ENCODE peak calls at places on chromosomes 3 and 15, in six cellular contexts. One of them, this sample, is unnamed.

GRCh38 chr3:58584690-58585004 is 7.5 kb upstream of the FAM107A start:
- DNase-seq in transverse colon: no peak
- DNase-seq in GM12891: no peak
- DNase-seq in endothelial cell of umbilical vein: no peak
- DNase-seq in Panc1: no peak
- DNase-seq in GM12878: no peak
- DNase-seq in this sample: no peak

GRCh38 chr3:29720660-29721059 is 439.8 kb downstream of the RBMS3 start:
- DNase-seq in transverse colon: no peak
- DNase-seq in GM12891: no peak
- DNase-seq in endothelial cell of umbilical vein: no peak
- DNase-seq in Panc1: no peak
- DNase-seq in GM12878: no peak
- DNase-seq in this sample: no peak

GRCh38 chr3:141231923-141232861 is 567 bp downstream of the PXYLP1 start:
- DNase-seq in transverse colon: peak
- DNase-seq in GM12891: no peak
- DNase-seq in endothelial cell of umbilical vein: peak
- DNase-seq in Panc1: no peak
- DNase-seq in GM12878: no peak
- DNase-seq in this sample: peak

GRCh38 chr15:66955871-66956585 is 109.4 kb upstream of the SMAD3 start:
- DNase-seq in transverse colon: no peak
- DNase-seq in GM12891: no peak
- DNase-seq in endothelial cell of umbilical vein: peak
- DNase-seq in Panc1: no peak
- DNase-seq in GM12878: no peak
- DNase-seq in this sample: no peak

GRCh38 chr3:185362850-185363661 is at the start of gene MAP3K13:
- DNase-seq in transverse colon: peak
- DNase-seq in GM12891: peak
- DNase-seq in endothelial cell of umbilical vein: peak
- DNase-seq in Panc1: no peak
- DNase-seq in GM12878: peak
- DNase-seq in this sample: peak

GRCh38 chr3:54198556-54198955 is 76.2 kb downstream of the CACNA2D3 start:
- DNase-seq in transverse colon: no peak
- DNase-seq in GM12891: no peak
- DNase-seq in endothelial cell of umbilical vein: no peak
- DNase-seq in Panc1: no peak
- DNase-seq in GM12878: no peak
- DNase-seq in this sample: no peak

GRCh38 chr3:66609660-66610547 is 109.1 kb upstream of the LRIG1 start:
- DNase-seq in transverse colon: no peak
- DNase-seq in GM12891: no peak
- DNase-seq in endothelial cell of umbilical vein: no peak
- DNase-seq in Panc1: no peak
- DNase-seq in GM12878: no peak
- DNase-seq in this sample: no peak

GRCh38 chr15:78951841-78952238 is 7.0 kb upstream of the CTSH start:
- DNase-seq in transverse colon: no peak
- DNase-seq in GM12891: no peak
- DNase-seq in endothelial cell of umbilical vein: no peak
- DNase-seq in Panc1: peak
- DNase-seq in GM12878: no peak
- DNase-seq in this sample: no peak

GRCh38 chr3:123616593-123616992 is 31.7 kb upstream of the HACD2 start:
- DNase-seq in transverse colon: no peak
- DNase-seq in GM12891: no peak
- DNase-seq in endothelial cell of umbilical vein: no peak
- DNase-seq in Panc1: no peak
- DNase-seq in GM12878: no peak
- DNase-seq in this sample: no peak

GRCh38 chr3:123609063-123609462 is 24.2 kb upstream of the HACD2 start:
- DNase-seq in transverse colon: no peak
- DNase-seq in GM12891: no peak
- DNase-seq in endothelial cell of umbilical vein: no peak
- DNase-seq in Panc1: no peak
- DNase-seq in GM12878: no peak
- DNase-seq in this sample: no peak

GRCh38 chr3:123610331-123610730 is 25.5 kb upstream of the HACD2 start:
- DNase-seq in transverse colon: no peak
- DNase-seq in GM12891: no peak
- DNase-seq in endothelial cell of umbilical vein: no peak
- DNase-seq in Panc1: no peak
- DNase-seq in GM12878: no peak
- DNase-seq in this sample: no peak

GRCh38 chr3:123611077-123611476 is 26.2 kb upstream of the HACD2 start:
- DNase-seq in transverse colon: no peak
- DNase-seq in GM12891: no peak
- DNase-seq in endothelial cell of umbilical vein: peak
- DNase-seq in Panc1: no peak
- DNase-seq in GM12878: no peak
- DNase-seq in this sample: no peak

DNA sequence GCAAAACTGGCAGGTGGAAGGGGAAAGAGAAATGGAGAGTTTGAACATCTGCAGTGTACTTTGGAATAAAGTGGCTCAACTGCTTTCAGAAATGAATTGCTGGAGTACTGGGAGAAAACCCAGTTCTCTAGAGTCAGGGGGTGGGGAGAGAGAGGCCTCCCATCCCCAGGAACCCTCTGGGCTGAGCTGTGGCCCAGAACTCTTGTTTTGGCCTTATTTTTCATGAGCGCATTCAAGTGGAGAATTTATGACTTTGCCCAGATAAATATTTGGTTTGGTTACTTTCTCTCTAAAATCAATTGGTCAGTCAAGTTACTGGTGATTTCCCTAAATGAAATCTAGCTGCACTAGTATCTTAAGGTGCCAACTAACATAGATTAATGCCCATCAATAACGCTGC is 28.7 kb upstream of the HACD2 start:
- DNase-seq in transverse colon: no peak
- DNase-seq in GM12891: no peak
- DNase-seq in endothelial cell of umbilical vein: no peak
- DNase-seq in Panc1: no peak
- DNase-seq in GM12878: no peak
- DNase-seq in this sample: no peak
- TF ChIP-seq POLR2AphosphoS5 in transverse colon: no peak
- TF ChIP-seq POLR2AphosphoS5 in GM12891: no peak
- TF ChIP-seq POLR2AphosphoS5 in endothelial cell of umbilical vein: no peak
- TF ChIP-seq POLR2AphosphoS5 in Panc1: no peak
- TF ChIP-seq POLR2AphosphoS5 in GM12878: no peak
- TF ChIP-seq POLR2AphosphoS5 in this sample: no peak

GRCh38 chr3:95002665-95003064 is 939.8 kb downstream of the NSUN3 start:
- DNase-seq in transverse colon: no peak
- DNase-seq in GM12891: no peak
- DNase-seq in endothelial cell of umbilical vein: no peak
- DNase-seq in Panc1: no peak
- DNase-seq in GM12878: no peak
- DNase-seq in this sample: no peak
- TF ChIP-seq POLR2AphosphoS5 in transverse colon: no peak
- TF ChIP-seq POLR2AphosphoS5 in GM12891: no peak
- TF ChIP-seq POLR2AphosphoS5 in endothelial cell of umbilical vein: no peak
- TF ChIP-seq POLR2AphosphoS5 in Panc1: no peak
- TF ChIP-seq POLR2AphosphoS5 in GM12878: no peak
- TF ChIP-seq POLR2AphosphoS5 in this sample: no peak

DNA sequence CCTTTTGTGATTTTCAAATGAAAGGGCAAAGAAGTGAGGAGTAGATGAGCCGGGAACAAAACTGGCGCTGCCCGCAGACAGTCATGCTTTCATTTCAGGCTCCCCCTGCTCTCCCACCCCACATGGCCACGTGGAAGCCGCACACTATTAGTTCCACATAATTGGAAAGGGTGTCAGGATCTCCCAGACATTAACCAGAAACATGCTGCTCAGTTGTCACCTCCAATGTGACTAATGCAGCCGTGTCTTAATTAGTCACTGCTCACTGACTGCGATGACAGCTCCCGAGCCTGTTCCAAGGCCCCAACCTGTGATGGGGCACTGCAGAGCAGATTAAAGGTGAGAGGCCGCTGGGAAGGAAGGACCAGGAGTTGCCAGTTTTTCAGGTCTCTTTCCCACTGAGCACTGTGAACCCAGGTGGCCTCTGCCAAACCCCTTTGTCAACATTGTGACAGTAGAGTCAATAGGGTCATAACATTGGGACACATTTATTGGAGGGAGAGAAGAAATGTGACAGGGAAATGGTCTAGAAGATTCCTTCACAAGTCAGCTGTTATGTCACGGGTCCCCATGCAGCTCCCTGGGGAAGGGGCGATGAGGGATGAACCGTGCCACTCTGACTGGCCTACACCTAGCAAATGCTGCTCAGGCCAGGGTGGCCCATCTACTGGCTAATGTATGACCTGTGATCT is 38.6 kb upstream of the SFMBT1 start:
- DNase-seq in transverse colon: no peak
- DNase-seq in GM12891: no peak
- DNase-seq in endothelial cell of umbilical vein: no peak
- DNase-seq in Panc1: no peak
- DNase-seq in GM12878: no peak
- DNase-seq in this sample: peak
- TF ChIP-seq POLR2AphosphoS5 in transverse colon: no peak
- TF ChIP-seq POLR2AphosphoS5 in GM12891: no peak
- TF ChIP-seq POLR2AphosphoS5 in endothelial cell of umbilical vein: no peak
- TF ChIP-seq POLR2AphosphoS5 in Panc1: no peak
- TF ChIP-seq POLR2AphosphoS5 in GM12878: no peak
- TF ChIP-seq POLR2AphosphoS5 in this sample: no peak

GRCh38 chr3:193813506-193813850 is 220.5 kb downstream of the OPA1 start:
- DNase-seq in transverse colon: no peak
- DNase-seq in GM12891: no peak
- DNase-seq in endothelial cell of umbilical vein: no peak
- DNase-seq in Panc1: no peak
- DNase-seq in GM12878: no peak
- DNase-seq in this sample: no peak

GRCh38 chr3:193812078-193812725 is 219.2 kb downstream of the OPA1 start:
- DNase-seq in transverse colon: no peak
- DNase-seq in GM12891: no peak
- DNase-seq in endothelial cell of umbilical vein: no peak
- DNase-seq in Panc1: no peak
- DNase-seq in GM12878: no peak
- DNase-seq in this sample: no peak

GRCh38 chr3:193814166-193814565 is 221.2 kb downstream of the OPA1 start:
- DNase-seq in transverse colon: no peak
- DNase-seq in GM12891: no peak
- DNase-seq in endothelial cell of umbilical vein: no peak
- DNase-seq in Panc1: no peak
- DNase-seq in GM12878: no peak
- DNase-seq in this sample: no peak

GRCh38 chr3:193815246-193816027 is 222.4 kb downstream of the OPA1 start:
- DNase-seq in transverse colon: no peak
- DNase-seq in GM12891: no peak
- DNase-seq in endothelial cell of umbilical vein: no peak
- DNase-seq in Panc1: no peak
- DNase-seq in GM12878: no peak
- DNase-seq in this sample: no peak

DNA sequence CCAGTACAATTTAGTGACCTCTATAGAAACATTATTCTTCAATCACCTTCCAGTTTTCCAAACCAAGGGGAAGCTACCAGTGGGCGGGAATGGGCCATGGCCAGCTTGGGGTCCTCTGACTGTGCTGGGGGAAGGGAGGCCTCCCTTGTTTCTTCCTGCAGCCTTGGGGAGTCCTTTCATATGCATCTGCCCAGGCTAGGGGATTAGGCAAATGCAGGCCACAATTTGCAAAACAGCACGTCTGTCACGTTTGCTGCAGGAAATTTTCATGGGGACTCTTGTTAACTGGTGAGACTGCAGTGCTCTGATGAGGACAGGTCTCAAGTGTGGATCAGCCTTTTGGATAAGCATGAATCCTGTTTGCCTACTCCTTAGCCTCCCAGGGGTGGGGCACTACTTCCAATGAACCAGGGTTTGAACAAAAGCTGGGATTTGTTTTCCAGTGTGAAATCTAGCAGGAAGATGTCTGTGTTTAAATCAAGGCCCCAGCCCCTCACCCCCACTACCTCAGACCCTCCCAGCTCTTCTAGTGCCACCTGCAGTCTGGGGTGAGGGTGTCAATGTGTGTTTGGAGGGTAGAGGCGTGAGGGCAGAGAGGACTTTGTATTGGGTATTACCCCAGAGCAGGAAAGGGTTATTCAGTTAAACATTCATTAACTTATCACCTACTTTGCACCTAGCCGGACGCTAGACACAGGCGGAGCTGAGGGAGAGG is 219.9 kb downstream of the OPA1 start:
- DNase-seq in transverse colon: no peak
- DNase-seq in GM12891: no peak
- DNase-seq in endothelial cell of umbilical vein: no peak
- DNase-seq in Panc1: no peak
- DNase-seq in GM12878: no peak
- DNase-seq in this sample: no peak
- TF ChIP-seq POLR2AphosphoS5 in transverse colon: no peak
- TF ChIP-seq POLR2AphosphoS5 in GM12891: no peak
- TF ChIP-seq POLR2AphosphoS5 in endothelial cell of umbilical vein: no peak
- TF ChIP-seq POLR2AphosphoS5 in Panc1: no peak
- TF ChIP-seq POLR2AphosphoS5 in GM12878: no peak
- TF ChIP-seq POLR2AphosphoS5 in this sample: no peak